ENCODE peak calls at places on chromosomes 11 and 22, in eight cellular contexts. C is stimulated activated CD4-positive, alpha-beta T cell treated with anti-CD3 and anti-CD28 coated beads, Interleukin-15, amount 100 ng/mL, for 48 hours; Y is SW 1271; F is GM23248; A is Right ventricle myocardium superior; Q is naive B cell; P is SHP77; H is DMS79. J is an unnamed sample.

GRCh38 chr11:126646701-126647209 is 291.3 kb downstream of the ST3GAL4 start:
- DNase-seq in A (no peak), Y (no peak), F (peak; percentile 86), P (no peak), Q (no peak), H (no peak), C (no peak), J (no peak)

GRCh38 chr11:19953909-19954308 is 206.4 kb downstream of the DBX1 start:
- DNase-seq in P (peak; percentile 62), F (peak; percentile 84), C (no peak), H (no peak), Y (no peak), Q (no peak), A (no peak), J (no peak)

GRCh38 chr11:35714882-35715612 is 52.5 kb downstream of the TRIM44 start:
- DNase-seq in H (peak; percentile 33), A (no peak), Q (no peak), P (no peak), Y (no peak), C (peak; percentile 11), F (peak; percentile 78), J (no peak)

GRCh38 chr11:38594881-38595280 is 1996.8 kb upstream of the RAG2 start:
- DNase-seq in Y (no peak), Q (no peak), H (no peak), C (no peak), P (no peak), A (no peak), F (no peak), J (no peak)

GRCh38 chr22:48366591-48366990 is 1461.1 kb downstream of the BRD1 start:
- DNase-seq in Q (no peak), F (no peak), Y (no peak), A (no peak), H (no peak), P (no peak), C (no peak), J (peak; percentile 37)

GRCh38 chr11:66047541-66048365 is 1.2 kb downstream of the GAL3ST3 start:
- DNase-seq in Y (no peak), F (no peak), A (no peak), P (no peak), Q (no peak), H (no peak), C (no peak), J (no peak)

GRCh38 chr22:27784099-27784446 is 17.5 kb downstream of the MN1 start:
- DNase-seq in Q (no peak), P (no peak), A (no peak), Y (no peak), F (peak; percentile 50), C (no peak), H (no peak), J (no peak)

GRCh38 chr11:86360775-86361395 is 13.8 kb upstream of the CCDC81 start:
- DNase-seq in C (no peak), A (no peak), F (peak; percentile 69), Y (no peak), H (no peak), Q (no peak), P (no peak), J (no peak)

J was measured in H1.